ENCODE peak calls at places on chromosomes 6 and 20, in eight cellular contexts. S is GM06990, T is choroid plexus epithelial cell, J is NB4, B is spleen, V is fibroblast of the aortic adventitia, R is A549, D is Caco-2. U is an unnamed sample.

GRCh38 chr20:63973636-63974401 is 4.1 kb upstream of the ZNF512B start:
- DNase-seq in V (peak; percentile 81), B (peak; percentile 95), S (peak; percentile 84), D (peak; percentile 92), T (peak; percentile 88), R (peak; percentile 86), J (peak; percentile 87), U (peak; percentile 56)

GRCh38 chr6:50990750-50991446 is 172.2 kb downstream of the TFAP2B start:
- DNase-seq in D (no peak), J (no peak), T (peak; percentile 62), V (peak; percentile 4), R (no peak), B (no peak), S (no peak), U (no peak)

GRCh38 chr6:3162067-3162497 is 4.7 kb upstream of the TUBB2A start:
- DNase-seq in T (peak; percentile 40), B (no peak), R (no peak), S (no peak), V (no peak), D (no peak), J (peak; percentile 37), U (no peak)

GRCh38 chr6:3061501-3061941 is 6.8 kb upstream of the RIPK1 start:
- DNase-seq in D (no peak), S (no peak), J (no peak), R (no peak), V (peak; percentile 73), B (no peak), T (peak; percentile 88), U (no peak)

GRCh38 chr6:83735461-83735860 is 26.6 kb upstream of the SNAP91 start:
- DNase-seq in J (no peak), R (no peak), V (no peak), D (no peak), B (no peak), S (no peak), T (no peak), U (no peak)

GRCh38 chr6:27514906-27515495 is 42.1 kb upstream of the ZNF184 start:
- DNase-seq in V (no peak), D (no peak), T (no peak), B (no peak), R (no peak), J (no peak), S (no peak), U (no peak)

GRCh38 chr6:164507197-164507957 is 802.0 kb downstream of the C6orf118 start:
- DNase-seq in R (no peak), J (peak; percentile 43), S (peak; percentile 69), T (no peak), B (no peak), V (no peak), D (no peak), U (no peak)

GRCh38 chr6:5580736-5581568 is 319.6 kb downstream of the FARS2 start:
- DNase-seq in R (no peak), D (no peak), T (no peak), S (no peak), B (no peak), V (no peak), J (no peak), U (no peak)

GRCh38 chr20:8401491-8401890 is 269.4 kb downstream of the PLCB1 start:
- DNase-seq in V (no peak), D (no peak), S (no peak), B (no peak), J (no peak), T (peak; percentile 69), R (no peak), U (no peak)

GRCh38 chr20:60062431-60063336 is 104.5 kb downstream of the CDH26 start:
- DNase-seq in R (no peak), S (no peak), J (no peak), T (peak; percentile 29), V (peak; percentile 80), D (peak; percentile 34), B (no peak), U (peak; percentile 82)

GRCh38 chr20:38217791-38218565 is 42.6 kb downstream of the KIAA1755 start:
- DNase-seq in V (peak; percentile 96), B (peak; percentile 20), S (no peak), D (peak; percentile 79), T (peak; percentile 89), J (no peak), R (peak; percentile 92), U (peak; percentile 89)

GRCh38 chr6:45462190-45463134 is 84.7 kb upstream of the SUPT3H start:
- DNase-seq in J (no peak), S (no peak), D (no peak), R (no peak), T (no peak), V (no peak), B (no peak), U (no peak)
- H3K4me3 ChIP-seq in J (no peak overlapping the region), S (no peak overlapping the region), D (no peak overlapping the region), R (no peak overlapping the region), T (no peak overlapping the region), V (no peak overlapping the region), B (no peak overlapping the region), U (no peak overlapping the region)

GRCh38 chr20:50928469-50928868 is 2.8 kb downstream of the ADNP start:
- DNase-seq in T (no peak), J (peak; percentile 38), V (no peak), D (no peak), S (no peak), R (no peak), B (no peak), U (no peak)
- TF ChIP-seq CTCF in T (peak; percentile 5), J (peak; percentile 14), V (peak; percentile 24), D (no peak), S (peak; percentile 34), R (no peak), B (no peak), U (no peak)

GRCh38 chr20:58691773-58692578 is 624 bp upstream of the NPEPL1 start:
- DNase-seq in V (peak; percentile 45), J (peak; percentile 96), R (no peak), T (peak; percentile 39), S (no peak), D (peak; percentile 56), B (peak; percentile 91), U (no peak)
- H3K4me3 ChIP-seq in V (no peak overlapping the region), J (no peak overlapping the region), R (peak overlapping the region; percentile 80), T (no peak overlapping the region), S (no peak overlapping the region), D (no peak overlapping the region), B (no peak overlapping the region), U (no peak overlapping the region)

DNA sequence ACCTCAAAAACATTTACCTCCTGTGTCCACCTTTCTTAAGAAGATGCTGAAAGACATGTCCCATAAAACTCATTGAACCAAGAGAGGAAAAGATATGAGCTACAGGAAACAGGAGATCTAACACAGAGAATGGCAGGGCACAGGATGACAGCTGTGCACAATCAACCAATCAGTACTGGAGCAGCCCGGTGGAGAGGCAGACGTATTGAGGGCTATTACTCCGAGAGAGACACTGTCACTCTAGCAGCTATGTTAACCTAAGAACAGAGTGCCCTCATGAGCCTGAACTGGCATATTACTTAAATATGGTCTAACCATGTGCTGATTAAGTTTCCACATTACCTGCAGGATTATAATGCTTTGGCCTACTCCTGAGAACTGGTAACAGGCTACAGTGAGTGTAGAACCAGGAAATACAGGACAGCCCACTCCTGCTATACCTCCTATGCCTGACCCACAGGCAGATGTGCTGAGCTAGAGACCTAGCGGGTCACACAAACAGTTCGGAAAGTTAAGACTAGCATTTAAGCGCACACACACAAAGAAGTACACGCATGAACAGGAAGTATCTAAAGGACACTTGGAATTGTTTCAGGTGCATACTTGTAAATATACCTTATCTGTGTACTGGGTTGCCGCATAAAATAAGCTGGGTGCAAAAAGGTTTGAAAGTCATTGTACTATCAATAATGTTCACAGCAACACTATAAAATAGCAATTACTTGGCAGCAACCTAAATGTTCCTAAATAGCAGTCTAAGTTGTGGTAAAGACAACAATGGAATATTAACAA is 199.3 kb upstream of the SHLD1 start:
- DNase-seq in R (no peak), B (no peak), S (no peak), T (no peak), V (no peak), D (no peak), J (no peak), U (no peak)
- TF ChIP-seq CTCF in R (no peak), B (no peak), S (no peak), T (no peak), V (no peak), D (no peak), J (no peak), U (no peak)